ENCODE peak calls at places on chromosome 15, in ten cellular contexts. D, R, S, F, A, P, U, V, O and J are unnamed samples.

GRCh38 chr15:31272558-31273257 is 53.9 kb upstream of the KLF13 start:
- DNase-seq in D (no peak), R (peak), S (peak), F (no peak), A (peak), P (no peak), U (no peak), V (no peak), O (no peak), J (peak)

GRCh38 chr15:40696228-40696627 is 1.3 kb downstream of the RAD51 start:
- DNase-seq in D (no peak), R (no peak), S (no peak), F (no peak), A (no peak), P (no peak), U (no peak), V (no peak), O (no peak), J (no peak)

GRCh38 chr15:62228604-62229003 is 63.5 kb upstream of the C2CD4B start:
- DNase-seq in D (no peak), R (no peak), S (no peak), F (no peak), A (no peak), P (no peak), U (no peak), V (no peak), O (no peak), J (no peak)

GRCh38 chr15:84079885-84080777 is 155.4 kb upstream of the GOLGA6L4 start:
- DNase-seq in D (peak), R (no peak), S (no peak), F (no peak), A (peak), P (peak), U (peak), V (peak), O (no peak), J (peak)

GRCh38 chr15:57676578-57676977 is 29.9 kb upstream of the POLR2M start:
- DNase-seq in D (no peak), R (no peak), S (no peak), F (no peak), A (no peak), P (no peak), U (no peak), V (no peak), O (no peak), J (no peak)

GRCh38 chr15:41878355-41878699 is 15.5 kb downstream of the SPTBN5 start:
- DNase-seq in D (no peak), R (no peak), S (no peak), F (no peak), A (no peak), P (no peak), U (peak), V (no peak), O (no peak), J (no peak)

GRCh38 chr15:85404922-85405293 is 24.5 kb downstream of the AKAP13 start:
- DNase-seq in D (no peak), R (no peak), S (no peak), F (no peak), A (no peak), P (no peak), U (no peak), V (no peak), O (no peak), J (no peak)

GRCh38 chr15:77659350-77660321 is 26.9 kb upstream of the LINGO1 start:
- DNase-seq in D (no peak), R (no peak), S (no peak), F (no peak), A (peak), P (no peak), U (peak), V (no peak), O (peak), J (no peak)

GRCh38 chr15:78929536-78930264 is 15.1 kb downstream of the CTSH start:
- DNase-seq in D (no peak), R (no peak), S (no peak), F (no peak), A (no peak), P (peak), U (no peak), V (peak), O (no peak), J (no peak)

DNA sequence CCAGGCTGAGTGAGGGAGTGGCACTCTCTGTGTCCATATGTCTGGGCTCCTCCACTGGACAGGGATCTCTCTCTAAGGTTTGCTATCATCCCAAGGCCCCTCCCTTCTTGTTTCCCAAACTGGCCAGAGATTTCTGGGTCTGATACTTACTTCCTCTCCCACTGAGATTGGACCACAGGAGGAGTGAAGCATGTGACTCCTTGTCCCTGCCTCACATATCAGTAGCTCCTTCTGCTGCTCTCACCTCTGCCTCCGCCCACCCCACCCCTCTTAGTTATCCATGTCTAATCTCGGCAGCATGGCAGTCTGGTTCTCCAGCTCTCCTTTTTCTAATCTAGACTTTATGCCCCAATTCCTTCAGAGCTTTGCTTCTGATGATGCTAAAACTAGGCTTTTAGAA is 223.1 kb downstream of the RPLP1 start:
- DNase-seq in D (no peak), R (no peak), S (no peak), F (no peak), A (no peak), P (no peak), U (no peak), V (no peak), O (no peak), J (no peak)
- TF ChIP-seq CTCF in D (no peak), R (no peak), S (no peak), F (no peak), A (no peak), P (no peak), U (no peak), V (no peak), O (no peak), J (no peak)

DNA sequence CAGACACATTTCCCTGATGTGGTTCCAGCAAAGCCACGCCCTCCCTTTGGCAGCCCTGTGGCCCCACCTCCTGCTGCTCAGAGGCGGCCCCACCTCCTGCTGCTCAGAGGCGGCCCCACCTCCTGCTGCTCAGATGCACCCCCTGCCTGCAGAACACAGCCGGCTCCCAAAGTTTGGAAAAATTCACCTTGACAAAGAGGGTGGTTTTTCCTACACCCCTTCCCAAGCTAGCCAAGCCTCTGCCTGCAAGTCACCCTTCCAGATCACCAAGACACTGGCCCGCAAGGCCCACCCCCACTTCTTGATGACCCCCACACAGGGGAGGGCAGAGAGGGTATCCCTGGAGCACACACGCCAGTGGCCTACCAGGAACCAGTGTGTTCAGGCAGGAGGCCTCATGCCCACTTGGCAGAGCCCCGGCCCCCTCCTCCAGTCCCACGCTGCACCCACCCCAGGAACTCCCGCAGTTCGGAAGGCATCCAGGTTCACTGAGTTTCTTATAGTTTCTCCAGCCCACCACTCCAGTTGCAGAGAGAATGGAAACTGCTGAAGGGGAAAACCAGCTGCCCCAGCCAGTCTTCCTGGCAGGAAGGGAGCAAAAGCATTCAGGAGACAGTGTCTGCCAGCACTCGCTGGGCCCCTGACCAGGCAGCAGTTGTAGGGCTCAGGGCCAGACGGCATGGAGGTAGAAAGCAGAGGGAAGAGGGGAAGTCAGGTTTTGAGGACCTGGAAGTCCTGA is 2.3 kb upstream of the HAPLN3 start:
- DNase-seq in D (peak), R (no peak), S (peak), F (peak), A (peak), P (peak), U (peak), V (peak), O (peak), J (no peak)
- TF ChIP-seq CTCF in D (peak), R (no peak), S (peak), F (peak), A (no peak), P (peak), U (peak), V (peak), O (no peak), J (no peak)

GRCh38 chr15:67730135-67730534 is 95.2 kb upstream of the SKOR1 start:
- DNase-seq in D (no peak), R (no peak), S (no peak), F (no peak), A (no peak), P (no peak), U (no peak), V (no peak), O (no peak), J (no peak)

GRCh38 chr15:67735896-67736295 is 89.4 kb upstream of the SKOR1 start:
- DNase-seq in D (no peak), R (no peak), S (no peak), F (no peak), A (no peak), P (no peak), U (no peak), V (no peak), O (no peak), J (no peak)

GRCh38 chr15:67732994-67733393 is 92.3 kb upstream of the SKOR1 start:
- DNase-seq in D (no peak), R (no peak), S (no peak), F (no peak), A (no peak), P (no peak), U (no peak), V (no peak), O (no peak), J (no peak)

GRCh38 chr15:67736810-67737209 is 88.5 kb upstream of the SKOR1 start:
- DNase-seq in D (no peak), R (no peak), S (no peak), F (no peak), A (no peak), P (no peak), U (no peak), V (no peak), O (no peak), J (no peak)

GRCh38 chr15:67731112-67731761 is 94.1 kb upstream of the SKOR1 start:
- DNase-seq in D (no peak), R (no peak), S (no peak), F (no peak), A (no peak), P (no peak), U (no peak), V (no peak), O (no peak), J (no peak)
- TF ChIP-seq CTCF in D (no peak), R (no peak), S (no peak), F (no peak), A (no peak), P (no peak), U (no peak), V (no peak), O (no peak), J (no peak)

GRCh38 chr15:71575474-71576045 is 234.8 kb upstream of the NR2E3 start:
- DNase-seq in D (no peak), R (no peak), S (no peak), F (no peak), A (no peak), P (no peak), U (no peak), V (no peak), O (no peak), J (no peak)
- TF ChIP-seq CTCF in D (no peak), R (no peak), S (peak), F (peak), A (no peak), P (peak), U (peak), V (peak), O (no peak), J (no peak)

GRCh38 chr15:60390931-60391501 is 6.8 kb downstream of the ANXA2 start:
- DNase-seq in D (no peak), R (no peak), S (peak), F (no peak), A (no peak), P (no peak), U (no peak), V (no peak), O (no peak), J (no peak)
- TF ChIP-seq CTCF in D (no peak), R (no peak), S (no peak), F (no peak), A (no peak), P (no peak), U (no peak), V (no peak), O (no peak), J (no peak)

GRCh38 chr15:61008915-61009314 is 220.2 kb downstream of the RORA start:
- DNase-seq in D (no peak), R (no peak), S (no peak), F (no peak), A (no peak), P (no peak), U (no peak), V (no peak), O (no peak), J (no peak)
- TF ChIP-seq CTCF in D (no peak), R (no peak), S (no peak), F (no peak), A (no peak), P (no peak), U (no peak), V (no peak), O (no peak), J (no peak)

GRCh38 chr15:65836665-65837064 is 32.6 kb upstream of the RAB11A start:
- DNase-seq in D (no peak), R (no peak), S (no peak), F (no peak), A (peak), P (no peak), U (no peak), V (no peak), O (no peak), J (no peak)
- TF ChIP-seq CTCF in D (peak), R (peak), S (no peak), F (no peak), A (peak), P (peak), U (no peak), V (peak), O (no peak), J (no peak)

GRCh38 chr15:101269479-101270223 is 7.6 kb downstream of the SELENOS start:
- DNase-seq in D (no peak), R (no peak), S (no peak), F (no peak), A (no peak), P (no peak), U (peak), V (no peak), O (no peak), J (no peak)
- TF ChIP-seq CTCF in D (no peak), R (no peak), S (no peak), F (no peak), A (no peak), P (no peak), U (peak), V (peak), O (peak), J (no peak)

GRCh38 chr15:90641581-90642463 is 75.3 kb upstream of the BLM start:
- DNase-seq in D (no peak), R (no peak), S (peak), F (no peak), A (no peak), P (no peak), U (no peak), V (no peak), O (no peak), J (no peak)

GRCh38 chr15:90643301-90643632 is 73.9 kb upstream of the BLM start:
- DNase-seq in D (no peak), R (no peak), S (no peak), F (no peak), A (no peak), P (no peak), U (no peak), V (no peak), O (no peak), J (no peak)

GRCh38 chr15:90644526-90644925 is 72.6 kb upstream of the BLM start:
- DNase-seq in D (no peak), R (no peak), S (peak), F (no peak), A (no peak), P (no peak), U (no peak), V (no peak), O (no peak), J (no peak)

GRCh38 chr15:90640862-90641261 is 76.3 kb upstream of the BLM start:
- DNase-seq in D (no peak), R (no peak), S (peak), F (no peak), A (no peak), P (no peak), U (no peak), V (no peak), O (no peak), J (no peak)

DNA sequence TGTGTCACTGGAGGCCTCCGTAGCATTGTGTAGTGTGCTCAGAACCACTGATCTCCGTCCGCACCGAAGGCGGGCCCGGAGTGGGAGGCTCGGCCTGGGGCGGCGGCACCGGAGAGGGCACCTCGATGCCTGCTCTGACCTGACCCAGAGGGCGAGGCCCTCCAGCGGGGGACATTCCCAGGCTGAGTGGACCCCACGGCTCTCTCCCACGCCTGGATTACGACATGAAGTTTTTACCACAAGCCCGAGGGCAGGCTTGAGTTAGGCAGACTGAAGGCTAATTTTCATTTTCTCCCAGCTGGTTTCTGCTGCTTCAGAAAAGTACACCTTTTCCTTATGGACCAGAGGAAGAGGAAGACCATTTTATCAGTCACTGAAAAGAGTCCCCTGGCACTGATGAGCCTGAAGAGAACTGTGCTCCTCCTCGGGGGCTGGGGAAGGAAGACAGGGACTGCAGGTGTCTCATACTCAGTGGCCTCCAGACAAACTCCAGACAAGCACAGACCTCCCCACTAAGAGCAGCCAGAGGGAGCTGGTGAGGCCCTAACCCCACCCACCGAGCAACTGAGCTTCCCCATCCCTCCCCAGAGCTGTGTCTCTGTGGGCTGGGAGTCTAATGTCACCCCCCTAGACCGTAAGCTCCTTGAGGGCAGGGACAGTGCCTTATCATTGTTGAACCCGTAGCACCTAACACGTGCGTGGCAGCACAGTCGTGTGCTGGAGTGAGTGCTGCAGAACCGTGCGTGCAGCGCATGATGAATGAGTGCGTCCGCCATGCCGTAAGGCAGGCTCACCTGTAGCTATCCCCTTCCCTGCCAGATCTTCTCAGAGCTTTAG is 74.5 kb upstream of the BLM start:
- DNase-seq in D (no peak), R (no peak), S (peak), F (no peak), A (no peak), P (no peak), U (no peak), V (no peak), O (no peak), J (no peak)
- TF ChIP-seq CTCF in D (no peak), R (no peak), S (no peak), F (no peak), A (no peak), P (no peak), U (no peak), V (no peak), O (no peak), J (no peak)